ENCODE peak calls at places on chromosome 19, in eight cellular contexts. One of them, this sample, is unnamed.

GRCh38 chr19:35236638-35237400 is 8.3 kb upstream of the FAM187B start:
- DNase-seq in fibroblast of lung: no peak
- DNase-seq in ELR: no peak
- DNase-seq in CD8-positive, alpha-beta memory T cell: no peak
- DNase-seq in stimulated activated CD8-positive, alpha-beta memory T cell treated with anti-CD3 and anti-CD28 coated beads, Interleukin-15, amount 100 ng/mL, for 24 hours: no peak
- DNase-seq in stimulated activated CD4-positive, alpha-beta T cell treated with anti-CD3 and anti-CD28 coated beads, Interleukin-4, amount 100 ng/mL, for 1 hour: no peak
- DNase-seq in brain microvascular endothelial cell: no peak
- DNase-seq in WTC11: no peak
- DNase-seq in this sample: no peak

GRCh38 chr19:37329686-37330085 is 41.2 kb upstream of the ZNF527 start:
- DNase-seq in CD8-positive, alpha-beta memory T cell: no peak
- DNase-seq in stimulated activated CD4-positive, alpha-beta T cell treated with anti-CD3 and anti-CD28 coated beads, Interleukin-4, amount 100 ng/mL, for 1 hour: no peak
- DNase-seq in ELR: peak; percentile 37
- DNase-seq in brain microvascular endothelial cell: no peak
- DNase-seq in fibroblast of lung: no peak
- DNase-seq in stimulated activated CD8-positive, alpha-beta memory T cell treated with anti-CD3 and anti-CD28 coated beads, Interleukin-15, amount 100 ng/mL, for 24 hours: no peak
- DNase-seq in WTC11: peak; percentile 44
- DNase-seq in this sample: no peak

GRCh38 chr19:4144666-4145261 is 8.7 kb upstream of the CREB3L3 start:
- DNase-seq in brain microvascular endothelial cell: no peak
- DNase-seq in stimulated activated CD8-positive, alpha-beta memory T cell treated with anti-CD3 and anti-CD28 coated beads, Interleukin-15, amount 100 ng/mL, for 24 hours: no peak
- DNase-seq in stimulated activated CD4-positive, alpha-beta T cell treated with anti-CD3 and anti-CD28 coated beads, Interleukin-4, amount 100 ng/mL, for 1 hour: no peak
- DNase-seq in CD8-positive, alpha-beta memory T cell: no peak
- DNase-seq in WTC11: no peak
- DNase-seq in fibroblast of lung: peak; percentile 22
- DNase-seq in ELR: peak; percentile 62
- DNase-seq in this sample: no peak

GRCh38 chr19:57241181-57241580 is 749 bp downstream of the ZNF805 start:
- DNase-seq in brain microvascular endothelial cell: peak; percentile 15
- DNase-seq in stimulated activated CD4-positive, alpha-beta T cell treated with anti-CD3 and anti-CD28 coated beads, Interleukin-4, amount 100 ng/mL, for 1 hour: no peak
- DNase-seq in WTC11: no peak
- DNase-seq in ELR: peak; percentile 10
- DNase-seq in CD8-positive, alpha-beta memory T cell: no peak
- DNase-seq in fibroblast of lung: peak; percentile 43
- DNase-seq in stimulated activated CD8-positive, alpha-beta memory T cell treated with anti-CD3 and anti-CD28 coated beads, Interleukin-15, amount 100 ng/mL, for 24 hours: no peak
- DNase-seq in this sample: no peak

GRCh38 chr19:56321981-56322558 is 7.4 kb upstream of the ZSCAN5A start:
- DNase-seq in ELR: no peak
- DNase-seq in stimulated activated CD8-positive, alpha-beta memory T cell treated with anti-CD3 and anti-CD28 coated beads, Interleukin-15, amount 100 ng/mL, for 24 hours: no peak
- DNase-seq in brain microvascular endothelial cell: no peak
- DNase-seq in WTC11: no peak
- DNase-seq in fibroblast of lung: no peak
- DNase-seq in stimulated activated CD4-positive, alpha-beta T cell treated with anti-CD3 and anti-CD28 coated beads, Interleukin-4, amount 100 ng/mL, for 1 hour: no peak
- DNase-seq in CD8-positive, alpha-beta memory T cell: no peak
- DNase-seq in this sample: no peak

GRCh38 chr19:57903298-57904174 is 12.9 kb downstream of the ZNF417 start:
- DNase-seq in stimulated activated CD8-positive, alpha-beta memory T cell treated with anti-CD3 and anti-CD28 coated beads, Interleukin-15, amount 100 ng/mL, for 24 hours: no peak
- DNase-seq in brain microvascular endothelial cell: no peak
- DNase-seq in fibroblast of lung: peak; percentile 21
- DNase-seq in stimulated activated CD4-positive, alpha-beta T cell treated with anti-CD3 and anti-CD28 coated beads, Interleukin-4, amount 100 ng/mL, for 1 hour: no peak
- DNase-seq in CD8-positive, alpha-beta memory T cell: no peak
- DNase-seq in ELR: peak; percentile 68
- DNase-seq in WTC11: no peak
- DNase-seq in this sample: no peak

GRCh38 chr19:1269478-1270167 is 491 bp downstream of the CIRBP start:
- DNase-seq in stimulated activated CD4-positive, alpha-beta T cell treated with anti-CD3 and anti-CD28 coated beads, Interleukin-4, amount 100 ng/mL, for 1 hour: peak; percentile 86
- DNase-seq in CD8-positive, alpha-beta memory T cell: peak; percentile 94
- DNase-seq in WTC11: peak; percentile 79
- DNase-seq in fibroblast of lung: peak; percentile 88
- DNase-seq in stimulated activated CD8-positive, alpha-beta memory T cell treated with anti-CD3 and anti-CD28 coated beads, Interleukin-15, amount 100 ng/mL, for 24 hours: no peak
- DNase-seq in ELR: peak; percentile 88
- DNase-seq in brain microvascular endothelial cell: peak; percentile 81
- DNase-seq in this sample: peak; percentile 93

GRCh38 chr19:6668696-6669095 is 1.3 kb downstream of the TNFSF14 start:
- DNase-seq in fibroblast of lung: no peak
- DNase-seq in WTC11: no peak
- DNase-seq in brain microvascular endothelial cell: no peak
- DNase-seq in stimulated activated CD8-positive, alpha-beta memory T cell treated with anti-CD3 and anti-CD28 coated beads, Interleukin-15, amount 100 ng/mL, for 24 hours: no peak
- DNase-seq in stimulated activated CD4-positive, alpha-beta T cell treated with anti-CD3 and anti-CD28 coated beads, Interleukin-4, amount 100 ng/mL, for 1 hour: no peak
- DNase-seq in ELR: no peak
- DNase-seq in CD8-positive, alpha-beta memory T cell: peak; percentile 58
- DNase-seq in this sample: no peak

GRCh38 chr19:14434157-14434501 is 1.0 kb downstream of the PKN1 start:
- DNase-seq in brain microvascular endothelial cell: no peak
- DNase-seq in CD8-positive, alpha-beta memory T cell: no peak
- DNase-seq in stimulated activated CD8-positive, alpha-beta memory T cell treated with anti-CD3 and anti-CD28 coated beads, Interleukin-15, amount 100 ng/mL, for 24 hours: no peak
- DNase-seq in WTC11: no peak
- DNase-seq in fibroblast of lung: no peak
- DNase-seq in stimulated activated CD4-positive, alpha-beta T cell treated with anti-CD3 and anti-CD28 coated beads, Interleukin-4, amount 100 ng/mL, for 1 hour: no peak
- DNase-seq in ELR: no peak
- DNase-seq in this sample: no peak

GRCh38 chr19:50720181-50720920 is 749 bp upstream of the SHANK1 start:
- DNase-seq in stimulated activated CD8-positive, alpha-beta memory T cell treated with anti-CD3 and anti-CD28 coated beads, Interleukin-15, amount 100 ng/mL, for 24 hours: no peak
- DNase-seq in stimulated activated CD4-positive, alpha-beta T cell treated with anti-CD3 and anti-CD28 coated beads, Interleukin-4, amount 100 ng/mL, for 1 hour: no peak
- DNase-seq in CD8-positive, alpha-beta memory T cell: no peak
- DNase-seq in brain microvascular endothelial cell: no peak
- DNase-seq in ELR: no peak
- DNase-seq in WTC11: no peak
- DNase-seq in fibroblast of lung: no peak
- DNase-seq in this sample: no peak

GRCh38 chr19:18203408-18203862 is 407 bp downstream of the RAB3A start:
- DNase-seq in brain microvascular endothelial cell: no peak
- DNase-seq in stimulated activated CD4-positive, alpha-beta T cell treated with anti-CD3 and anti-CD28 coated beads, Interleukin-4, amount 100 ng/mL, for 1 hour: peak; percentile 49
- DNase-seq in stimulated activated CD8-positive, alpha-beta memory T cell treated with anti-CD3 and anti-CD28 coated beads, Interleukin-15, amount 100 ng/mL, for 24 hours: no peak
- DNase-seq in ELR: peak; percentile 21
- DNase-seq in WTC11: no peak
- DNase-seq in fibroblast of lung: no peak
- DNase-seq in CD8-positive, alpha-beta memory T cell: peak; percentile 77
- DNase-seq in this sample: no peak

GRCh38 chr19:54426291-54426918 is 11.1 kb downstream of the TTYH1 start:
- DNase-seq in WTC11: no peak
- DNase-seq in stimulated activated CD8-positive, alpha-beta memory T cell treated with anti-CD3 and anti-CD28 coated beads, Interleukin-15, amount 100 ng/mL, for 24 hours: no peak
- DNase-seq in brain microvascular endothelial cell: no peak
- DNase-seq in CD8-positive, alpha-beta memory T cell: no peak
- DNase-seq in fibroblast of lung: no peak
- DNase-seq in ELR: no peak
- DNase-seq in stimulated activated CD4-positive, alpha-beta T cell treated with anti-CD3 and anti-CD28 coated beads, Interleukin-4, amount 100 ng/mL, for 1 hour: no peak
- DNase-seq in this sample: no peak

GRCh38 chr19:50461066-50461875 is 15.0 kb upstream of the EMC10 start:
- DNase-seq in ELR: peak; percentile 70
- DNase-seq in stimulated activated CD8-positive, alpha-beta memory T cell treated with anti-CD3 and anti-CD28 coated beads, Interleukin-15, amount 100 ng/mL, for 24 hours: peak; percentile 24
- DNase-seq in WTC11: peak; percentile 77
- DNase-seq in brain microvascular endothelial cell: peak; percentile 64
- DNase-seq in stimulated activated CD4-positive, alpha-beta T cell treated with anti-CD3 and anti-CD28 coated beads, Interleukin-4, amount 100 ng/mL, for 1 hour: peak; percentile 55
- DNase-seq in fibroblast of lung: peak; percentile 49
- DNase-seq in CD8-positive, alpha-beta memory T cell: peak; percentile 63
- DNase-seq in this sample: no peak

GRCh38 chr19:16139752-16140151 is 3.7 kb upstream of the HSH2D start:
- DNase-seq in stimulated activated CD4-positive, alpha-beta T cell treated with anti-CD3 and anti-CD28 coated beads, Interleukin-4, amount 100 ng/mL, for 1 hour: no peak
- DNase-seq in brain microvascular endothelial cell: no peak
- DNase-seq in CD8-positive, alpha-beta memory T cell: no peak
- DNase-seq in WTC11: no peak
- DNase-seq in fibroblast of lung: no peak
- DNase-seq in ELR: no peak
- DNase-seq in stimulated activated CD8-positive, alpha-beta memory T cell treated with anti-CD3 and anti-CD28 coated beads, Interleukin-15, amount 100 ng/mL, for 24 hours: no peak
- DNase-seq in this sample: no peak

GRCh38 chr19:1408300-1409203 is 1.2 kb downstream of the DAZAP1 start:
- DNase-seq in stimulated activated CD4-positive, alpha-beta T cell treated with anti-CD3 and anti-CD28 coated beads, Interleukin-4, amount 100 ng/mL, for 1 hour: peak; percentile 61
- DNase-seq in stimulated activated CD8-positive, alpha-beta memory T cell treated with anti-CD3 and anti-CD28 coated beads, Interleukin-15, amount 100 ng/mL, for 24 hours: peak; percentile 21
- DNase-seq in ELR: peak; percentile 69
- DNase-seq in fibroblast of lung: peak; percentile 56
- DNase-seq in CD8-positive, alpha-beta memory T cell: peak; percentile 73
- DNase-seq in WTC11: peak; percentile 48
- DNase-seq in brain microvascular endothelial cell: peak; percentile 37
- DNase-seq in this sample: peak; percentile 64

GRCh38 chr19:33388817-33389573 is 15.5 kb downstream of the CEBPG start:
- DNase-seq in fibroblast of lung: no peak
- DNase-seq in CD8-positive, alpha-beta memory T cell: peak; percentile 38
- DNase-seq in WTC11: no peak
- DNase-seq in stimulated activated CD4-positive, alpha-beta T cell treated with anti-CD3 and anti-CD28 coated beads, Interleukin-4, amount 100 ng/mL, for 1 hour: no peak
- DNase-seq in ELR: no peak
- DNase-seq in brain microvascular endothelial cell: no peak
- DNase-seq in stimulated activated CD8-positive, alpha-beta memory T cell treated with anti-CD3 and anti-CD28 coated beads, Interleukin-15, amount 100 ng/mL, for 24 hours: no peak
- DNase-seq in this sample: no peak

GRCh38 chr19:30784850-30785459 is 412.8 kb downstream of the ZNF536 start:
- DNase-seq in WTC11: peak; percentile 84
- DNase-seq in CD8-positive, alpha-beta memory T cell: peak; percentile 58
- DNase-seq in ELR: peak; percentile 8
- DNase-seq in stimulated activated CD4-positive, alpha-beta T cell treated with anti-CD3 and anti-CD28 coated beads, Interleukin-4, amount 100 ng/mL, for 1 hour: peak; percentile 61
- DNase-seq in stimulated activated CD8-positive, alpha-beta memory T cell treated with anti-CD3 and anti-CD28 coated beads, Interleukin-15, amount 100 ng/mL, for 24 hours: peak; percentile 31
- DNase-seq in fibroblast of lung: no peak
- DNase-seq in brain microvascular endothelial cell: peak; percentile 12
- DNase-seq in this sample: peak; percentile 24

GRCh38 chr19:33024398-33024797 is 40.3 kb downstream of the RHPN2 start:
- DNase-seq in brain microvascular endothelial cell: no peak
- DNase-seq in ELR: no peak
- DNase-seq in stimulated activated CD4-positive, alpha-beta T cell treated with anti-CD3 and anti-CD28 coated beads, Interleukin-4, amount 100 ng/mL, for 1 hour: no peak
- DNase-seq in fibroblast of lung: no peak
- DNase-seq in WTC11: no peak
- DNase-seq in stimulated activated CD8-positive, alpha-beta memory T cell treated with anti-CD3 and anti-CD28 coated beads, Interleukin-15, amount 100 ng/mL, for 24 hours: no peak
- DNase-seq in CD8-positive, alpha-beta memory T cell: no peak
- DNase-seq in this sample: no peak

GRCh38 chr19:13847033-13847899 is 29.7 kb upstream of the NANOS3 start:
- DNase-seq in brain microvascular endothelial cell: peak; percentile 91
- DNase-seq in fibroblast of lung: peak; percentile 91
- DNase-seq in WTC11: peak; percentile 89
- DNase-seq in stimulated activated CD4-positive, alpha-beta T cell treated with anti-CD3 and anti-CD28 coated beads, Interleukin-4, amount 100 ng/mL, for 1 hour: peak; percentile 81
- DNase-seq in CD8-positive, alpha-beta memory T cell: peak; percentile 98
- DNase-seq in ELR: peak; percentile 95
- DNase-seq in stimulated activated CD8-positive, alpha-beta memory T cell treated with anti-CD3 and anti-CD28 coated beads, Interleukin-15, amount 100 ng/mL, for 24 hours: peak; percentile 71
- DNase-seq in this sample: peak; percentile 99

GRCh38 chr19:48671456-48671995 is 1.3 kb downstream of the NTN5 start:
- DNase-seq in fibroblast of lung: no peak
- DNase-seq in ELR: no peak
- DNase-seq in CD8-positive, alpha-beta memory T cell: no peak
- DNase-seq in stimulated activated CD4-positive, alpha-beta T cell treated with anti-CD3 and anti-CD28 coated beads, Interleukin-4, amount 100 ng/mL, for 1 hour: no peak
- DNase-seq in stimulated activated CD8-positive, alpha-beta memory T cell treated with anti-CD3 and anti-CD28 coated beads, Interleukin-15, amount 100 ng/mL, for 24 hours: no peak
- DNase-seq in WTC11: no peak
- DNase-seq in brain microvascular endothelial cell: no peak
- DNase-seq in this sample: no peak

GRCh38 chr19:45817725-45818301 is 2.7 kb upstream of the RSPH6A start:
- DNase-seq in stimulated activated CD4-positive, alpha-beta T cell treated with anti-CD3 and anti-CD28 coated beads, Interleukin-4, amount 100 ng/mL, for 1 hour: no peak
- DNase-seq in stimulated activated CD8-positive, alpha-beta memory T cell treated with anti-CD3 and anti-CD28 coated beads, Interleukin-15, amount 100 ng/mL, for 24 hours: no peak
- DNase-seq in brain microvascular endothelial cell: no peak
- DNase-seq in ELR: peak; percentile 17
- DNase-seq in WTC11: peak; percentile 54
- DNase-seq in fibroblast of lung: no peak
- DNase-seq in CD8-positive, alpha-beta memory T cell: peak; percentile 51
- DNase-seq in this sample: no peak

This sample was measured in SJSA1.